ENCODE peak calls at places on chromosomes 6 and 20, in seven cellular contexts. E is endodermal cell; L is SK-N-SH; Y is endothelial cell of umbilical vein; I is Calu3; U is heart right ventricle; O is activated CD8-positive, alpha-beta T cell treated with anti-CD3 and anti-CD28 coated beads for 36 hours. H is an unnamed sample.

GRCh38 chr20:37344506-37345338 is 1.2 kb upstream of the SRC start:
- DNase-seq in O (no peak), U (no peak), E (peak; percentile 79), I (peak; percentile 97), Y (no peak), L (peak; percentile 8), H (no peak)

GRCh38 chr6:12163149-12163548 is 127.0 kb upstream of the EDN1 start:
- DNase-seq in Y (no peak), U (no peak), O (peak; percentile 69), I (no peak), L (no peak), E (no peak), H (peak; percentile 14)

GRCh38 chr20:46031701-46032254 is 2.8 kb downstream of the SLC12A5 start:
- DNase-seq in L (peak; percentile 91), Y (no peak), I (no peak), E (peak; percentile 82), O (no peak), U (no peak), H (no peak)

GRCh38 chr6:150301871-150302800 is 66.7 kb upstream of the IYD start:
- DNase-seq in L (no peak), U (no peak), I (peak; percentile 16), Y (peak; percentile 29), E (no peak), O (peak; percentile 31), H (peak; percentile 64)

GRCh38 chr20:48959902-48960550 is 38.5 kb downstream of the ARFGEF2 start:
- DNase-seq in E (no peak), Y (no peak), O (no peak), U (no peak), L (no peak), I (no peak), H (no peak)

GRCh38 chr6:104855507-104855906 is 4.2 kb downstream of the HACE1 start:
- DNase-seq in Y (no peak), U (no peak), L (no peak), O (no peak), I (no peak), E (no peak), H (no peak)

GRCh38 chr6:164751395-164751794 is 558.0 kb downstream of the C6orf118 start:
- DNase-seq in E (no peak), I (no peak), Y (no peak), O (no peak), U (no peak), L (no peak), H (no peak)

GRCh38 chr6:169789146-169789943 is 37.9 kb downstream of the ERMARD start:
- DNase-seq in E (peak; percentile 66), U (no peak), L (no peak), Y (no peak), I (no peak), O (no peak), H (no peak)

GRCh38 chr6:51996296-51996947 is 91.0 kb downstream of the PKHD1 start:
- DNase-seq in E (no peak), Y (no peak), L (no peak), I (no peak), U (no peak), O (no peak), H (peak; percentile 61)

GRCh38 chr6:134138226-134138975 is 86.0 kb upstream of the SLC2A12 start:
- DNase-seq in U (no peak), O (no peak), E (no peak), L (no peak), Y (no peak), I (no peak), H (no peak)

GRCh38 chr6:35797837-35798526 is 859 bp upstream of the CLPS start:
- DNase-seq in Y (no peak), I (no peak), O (no peak), L (peak; percentile 25), U (no peak), E (peak; percentile 67), H (no peak)

GRCh38 chr6:100176321-100176950 is 182.4 kb upstream of the MCHR2 start:
- DNase-seq in Y (peak; percentile 54), U (no peak), L (no peak), E (peak; percentile 61), I (peak; percentile 53), O (no peak), H (no peak)

GRCh38 chr6:12280458-12280857 is 9.7 kb upstream of the EDN1 start:
- DNase-seq in I (no peak), E (no peak), O (no peak), U (no peak), Y (no peak), L (no peak), H (no peak)

GRCh38 chr6:16148498-16148897 is 19.6 kb downstream of the MYLIP start:
- DNase-seq in I (peak; percentile 57), L (no peak), Y (no peak), E (peak; percentile 71), O (no peak), U (no peak), H (no peak)

GRCh38 chr6:2714359-2714895 is 36.3 kb downstream of the MYLK4 start:
- DNase-seq in I (no peak), O (no peak), U (no peak), Y (peak; percentile 80), L (no peak), E (no peak), H (no peak)

GRCh38 chr6:43016935-43017334 is 2.9 kb downstream of the KLHDC3 start:
- DNase-seq in Y (no peak), I (no peak), E (no peak), U (peak; percentile 37), O (no peak), L (no peak), H (no peak)

GRCh38 chr20:58718121-58718563 is 25.5 kb downstream of the NPEPL1 start:
- DNase-seq in I (no peak), O (no peak), Y (no peak), U (no peak), E (peak; percentile 39), L (peak; percentile 10), H (no peak)

GRCh38 chr20:62367136-62367482 is at the start of gene LAMA5:
- DNase-seq in O (no peak), I (peak; percentile 86), E (peak; percentile 89), Y (no peak), U (peak; percentile 73), L (peak; percentile 94), H (peak; percentile 89)

GRCh38 chr6:52962701-52963100 is 32.4 kb downstream of the GSTA4 start:
- DNase-seq in E (no peak), Y (no peak), I (no peak), O (no peak), L (no peak), U (no peak), H (no peak)

DNA sequence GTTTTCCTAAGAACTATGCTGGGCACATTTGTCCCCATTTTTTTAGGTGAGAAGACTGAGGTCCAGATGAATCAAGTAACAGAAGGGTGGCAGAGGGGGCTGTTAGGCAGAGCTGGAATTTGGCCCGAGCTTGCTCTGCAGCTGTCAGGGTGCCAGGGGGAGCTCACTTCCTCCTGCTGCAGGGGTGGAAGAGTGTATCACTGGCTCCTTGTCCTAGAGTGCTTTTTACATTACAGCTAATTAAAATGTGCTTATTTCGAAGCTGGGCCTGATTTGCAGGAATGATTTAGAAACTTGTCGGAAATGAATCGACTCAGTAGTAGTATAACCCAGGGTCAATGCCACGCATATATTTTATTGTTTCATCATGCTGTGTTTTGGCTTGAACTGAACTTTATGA is 11.1 kb downstream of the TOX2 start:
- DNase-seq in Y (peak; percentile 51), E (no peak), U (peak; percentile 38), L (peak; percentile 67), O (peak; percentile 43), I (peak; percentile 46), H (no peak)
- TF ChIP-seq CTCF in Y (no peak), E (peak; percentile 14), U (no peak), L (no peak), O (no peak), I (no peak), H (no peak)

GRCh38 chr6:73655341-73655917 is 1.6 kb upstream of the SLC17A5 start:
- DNase-seq in Y (no peak), O (no peak), L (no peak), I (no peak), E (no peak), U (no peak), H (no peak)

GRCh38 chr6:73649783-73650182 is 4.0 kb downstream of the SLC17A5 start:
- DNase-seq in Y (no peak), I (no peak), U (no peak), O (no peak), E (no peak), L (no peak), H (no peak)

GRCh38 chr6:73653571-73654424 is at the start of gene SLC17A5:
- DNase-seq in L (peak; percentile 95), O (peak; percentile 92), Y (peak; percentile 95), E (peak; percentile 99), I (peak; percentile 92), U (peak; percentile 94), H (peak; percentile 96)

GRCh38 chr6:73656501-73657145 is 2.8 kb upstream of the SLC17A5 start:
- DNase-seq in O (no peak), I (no peak), E (no peak), L (no peak), Y (no peak), U (no peak), H (no peak)

GRCh38 chr6:73652637-73653570 is 888 bp downstream of the SLC17A5 start:
- DNase-seq in Y (peak; percentile 76), O (peak; percentile 79), I (peak; percentile 55), E (peak; percentile 88), U (peak; percentile 54), L (peak; percentile 80), H (peak; percentile 81)
- TF ChIP-seq CTCF in Y (no peak), O (peak; percentile 59), I (peak; percentile 16), E (peak; percentile 52), U (peak; percentile 45), L (peak; percentile 57), H (peak; percentile 34)

GRCh38 chr6:87066449-87067288 is 28.2 kb downstream of the CGA start:
- DNase-seq in U (no peak), Y (peak; percentile 70), L (peak; percentile 59), O (peak; percentile 58), I (peak; percentile 42), E (peak; percentile 61), H (peak; percentile 64)
- TF ChIP-seq CTCF in U (peak; percentile 49), Y (peak; percentile 35), L (peak; percentile 89), O (peak; percentile 63), I (peak; percentile 51), E (peak; percentile 84), H (peak; percentile 62)

GRCh38 chr6:109690740-109691687 is at the start of the genes AK9 and FIG4:
- DNase-seq in O (peak; percentile 95), I (peak; percentile 94), E (peak; percentile 98), L (peak; percentile 96), U (peak; percentile 90), Y (peak; percentile 95), H (peak; percentile 89)
- TF ChIP-seq CTCF in O (no peak), I (no peak), E (peak; percentile 51), L (peak; percentile 42), U (peak; percentile 21), Y (peak; percentile 43), H (peak; percentile 47)

DNA sequence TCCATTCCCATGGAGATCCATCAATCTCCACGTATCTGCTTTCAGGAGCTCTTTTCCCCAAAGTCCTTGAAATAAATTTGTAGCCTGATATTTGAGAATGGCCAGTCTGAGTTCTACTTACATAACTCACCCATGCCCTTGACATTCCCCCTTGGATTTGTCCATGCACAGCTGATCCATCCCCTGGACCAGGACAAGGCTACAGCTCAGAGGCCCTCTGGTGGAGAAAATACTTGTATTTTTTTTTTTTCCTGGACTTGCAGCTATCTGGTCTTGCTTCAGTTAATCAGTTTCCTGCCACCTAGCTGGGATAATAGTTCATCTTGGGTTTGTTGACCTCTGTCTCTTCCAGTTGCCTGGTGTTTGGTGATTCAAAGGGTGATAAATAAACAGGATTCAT is 467.6 kb downstream of the DHX35 start:
- DNase-seq in Y (no peak), I (no peak), E (no peak), O (no peak), U (no peak), L (peak; percentile 24), H (no peak)
- TF ChIP-seq CTCF in Y (no peak), I (no peak), E (peak; percentile 77), O (no peak), U (peak; percentile 26), L (peak; percentile 24), H (no peak)

GRCh38 chr6:5766260-5766659 is 240.5 kb downstream of the NRN1 start:
- DNase-seq in I (no peak), Y (no peak), E (peak; percentile 59), U (no peak), L (peak; percentile 51), O (no peak), H (no peak)
- TF ChIP-seq CTCF in I (no peak), Y (peak; percentile 20), E (peak; percentile 63), U (peak; percentile 27), L (peak; percentile 34), O (no peak), H (peak; percentile 43)